ENCODE peak calls at places on chromosome 9, in seven cellular contexts. E is stimulated activated naive CD8-positive, alpha-beta T cell treated with anti-CD3 and anti-CD28 coated beads, Interleukin-15, amount 100 ng/mL, for 72 hours; C is adrenal gland; K is CD8-positive, alpha-beta T cell; A is stimulated activated CD4-positive, alpha-beta T cell treated with anti-CD3 and anti-CD28 coated beads, Interleukin-12 subunit alpha, Interleukin-12 subunit beta, amount 100 ng/mL, for 48 hours; O is Panc1; T is H54. B is an unnamed sample.

GRCh38 chr9:37956904-37957663 is 53.2 kb upstream of the SLC25A51 start:
- DNase-seq in K (no peak), E (no peak), C (peak; percentile 51), A (no peak), T (no peak), O (no peak), B (no peak)

GRCh38 chr9:80163889-80164288 is 592.1 kb downstream of the TLE4 start:
- DNase-seq in A (no peak), T (no peak), C (no peak), K (no peak), E (no peak), O (no peak), B (no peak)

GRCh38 chr9:93297659-93298497 is 113.9 kb downstream of the WNK2 start:
- DNase-seq in E (no peak), O (no peak), A (no peak), T (no peak), K (no peak), C (no peak), B (no peak)

GRCh38 chr9:37574996-37575395 is 1.2 kb downstream of the FBXO10 start:
- DNase-seq in E (no peak), A (no peak), O (no peak), C (no peak), K (no peak), T (no peak), B (no peak)

GRCh38 chr9:113915817-113916474 is 39.8 kb downstream of the ZNF618 start:
- DNase-seq in E (no peak), T (no peak), O (no peak), A (no peak), C (no peak), K (no peak), B (no peak)

GRCh38 chr9:10876333-10876732 is 263.5 kb upstream of the PTPRD start:
- DNase-seq in K (no peak), E (no peak), T (peak; percentile 3), A (no peak), C (no peak), O (no peak), B (no peak)

GRCh38 chr9:8412327-8412726 is 612.7 kb upstream of the DMAC1 start:
- DNase-seq in O (no peak), K (no peak), E (no peak), C (no peak), T (no peak), A (no peak), B (no peak)

GRCh38 chr9:131257266-131258025 is 18.9 kb downstream of the FAM78A start:
- DNase-seq in E (no peak), K (no peak), T (no peak), C (no peak), A (no peak), O (no peak), B (no peak)

GRCh38 chr9:85914108-85914507 is 26.8 kb upstream of the NAA35 start:
- DNase-seq in C (no peak), K (no peak), T (no peak), A (no peak), E (no peak), O (no peak), B (no peak)

GRCh38 chr9:111866976-111867375 is 29.6 kb upstream of the UGCG start:
- DNase-seq in A (no peak), O (no peak), C (no peak), T (peak; percentile 12), E (no peak), K (no peak), B (peak; percentile 36)

GRCh38 chr9:4922101-4922500 is 63.0 kb upstream of the JAK2 start:
- DNase-seq in C (no peak), T (no peak), A (no peak), O (no peak), K (no peak), E (no peak), B (no peak)

GRCh38 chr9:127244609-127245601 is 19.7 kb upstream of the GARNL3 start:
- DNase-seq in T (peak; percentile 99), E (peak; percentile 95), O (no peak), K (peak; percentile 88), A (peak; percentile 95), C (peak; percentile 99), B (peak; percentile 98)

GRCh38 chr9:129518074-129518473 is 102.8 kb downstream of the C9orf50 start:
- DNase-seq in O (no peak), E (no peak), C (no peak), T (no peak), K (no peak), A (no peak), B (no peak)

GRCh38 chr9:22049411-22049810 is 40.3 kb upstream of the CDKN2B start:
- DNase-seq in O (no peak), K (no peak), E (no peak), T (no peak), C (no peak), A (no peak), B (no peak)

GRCh38 chr9:10479172-10479571 is 133.6 kb downstream of the PTPRD start:
- DNase-seq in K (no peak), C (no peak), T (no peak), E (no peak), O (no peak), A (no peak), B (peak; percentile 9)

GRCh38 chr9:130264414-130265350 is 878 bp upstream of the HMCN2 start:
- DNase-seq in E (no peak), T (no peak), C (no peak), O (no peak), A (no peak), K (no peak), B (no peak)

B was measured in A549.